ENCODE peak calls at places on chromosomes 12 and 14, in seven cellular contexts. Y is GM13977; D is pulmonary artery endothelial cell; L is dorsolateral prefrontal cortex; E is MM.1S; B is posterior cingulate gyrus; Z is stimulated activated CD4-positive, alpha-beta T cell treated with anti-CD3 and anti-CD28 coated beads, Interleukin-4, amount 100 ng/mL, for 48 hours. S is an unnamed sample.

GRCh38 chr14:92958373-92959188 is 35.6 kb downstream of the CHGA start:
- DNase-seq in Y (no peak), D (no peak), L (peak; percentile 81), E (no peak), B (peak; percentile 85), Z (no peak), S (peak; percentile 81)

GRCh38 chr12:1529862-1530591 is 64.4 kb downstream of the FBXL14 start:
- DNase-seq in Y (peak; percentile 77), D (no peak), L (no peak), E (peak; percentile 67), B (no peak), Z (no peak), S (no peak)

GRCh38 chr12:1768585-1768984 is 51.8 kb upstream of the LRTM2 start:
- DNase-seq in Y (no peak), D (no peak), L (no peak), E (no peak), B (no peak), Z (no peak), S (no peak)

GRCh38 chr12:74337951-74338350 is 199.7 kb upstream of the ATXN7L3B start:
- DNase-seq in Y (no peak), D (peak; percentile 30), L (no peak), E (no peak), B (no peak), Z (no peak), S (no peak)

GRCh38 chr12:11763760-11764520 is 114.5 kb downstream of the ETV6 start:
- DNase-seq in Y (no peak), D (no peak), L (no peak), E (no peak), B (no peak), Z (no peak), S (no peak)

GRCh38 chr12:60148109-60148508 is 552.3 kb downstream of the SLC16A7 start:
- DNase-seq in Y (no peak), D (peak; percentile 49), L (no peak), E (no peak), B (no peak), Z (no peak), S (no peak)

GRCh38 chr14:74583689-74584434 is 28.2 kb downstream of the LTBP2 start:
- DNase-seq in Y (no peak), D (no peak), L (no peak), E (no peak), B (no peak), Z (no peak), S (no peak)

GRCh38 chr12:22307811-22308210 is 26.7 kb downstream of the ST8SIA1 start:
- DNase-seq in Y (no peak), D (no peak), L (no peak), E (no peak), B (no peak), Z (no peak), S (no peak)

GRCh38 chr14:81868172-81868571 is 334.5 kb upstream of the SEL1L start:
- DNase-seq in Y (no peak), D (no peak), L (no peak), E (no peak), B (no peak), Z (no peak), S (no peak)

GRCh38 chr14:75723716-75724115 is 62.7 kb downstream of the TTLL5 start:
- DNase-seq in Y (no peak), D (no peak), L (no peak), E (no peak), B (no peak), Z (no peak), S (no peak)

GRCh38 chr12:50344775-50345174 is 51.6 kb downstream of the FAM186A start:
- DNase-seq in Y (no peak), D (no peak), L (no peak), E (no peak), B (no peak), Z (no peak), S (no peak)

GRCh38 chr12:54417712-54418440 is 1.2 kb downstream of the ITGA5 start:
- DNase-seq in Y (no peak), D (no peak), L (no peak), E (no peak), B (no peak), Z (no peak), S (no peak)

GRCh38 chr12:120015313-120015712 is 26.3 kb downstream of the BICDL1 start:
- DNase-seq in Y (no peak), D (no peak), L (no peak), E (no peak), B (no peak), Z (peak; percentile 49), S (no peak)

GRCh38 chr14:39873793-39874192 is 441.6 kb upstream of the FBXO33 start:
- DNase-seq in Y (no peak), D (no peak), L (no peak), E (no peak), B (no peak), Z (no peak), S (no peak)

GRCh38 chr14:51455041-51455835 is 196.5 kb upstream of the FRMD6 start:
- DNase-seq in Y (no peak), D (no peak), L (no peak), E (no peak), B (no peak), Z (no peak), S (no peak)

GRCh38 chr14:100604709-100605108 is 17.5 kb upstream of the BEGAIN start:
- DNase-seq in Y (no peak), D (no peak), L (no peak), E (no peak), B (no peak), Z (no peak), S (no peak)

GRCh38 chr14:68589447-68590232 is 203.2 kb downstream of the ZFP36L1 start:
- DNase-seq in Y (no peak), D (no peak), L (no peak), E (no peak), B (no peak), Z (no peak), S (no peak)

GRCh38 chr12:57342207-57342691 is 88.6 kb downstream of the R3HDM2 start:
- DNase-seq in Y (no peak), D (no peak), L (peak; percentile 77), E (no peak), B (peak; percentile 12), Z (no peak), S (peak; percentile 63)

GRCh38 chr14:53613404-53614253 is 343.0 kb downstream of the BMP4 start:
- DNase-seq in Y (peak; percentile 72), D (no peak), L (no peak), E (peak; percentile 66), B (no peak), Z (no peak), S (no peak)

GRCh38 chr14:20799444-20799843 is 3.2 kb downstream of the RNASE1 start:
- DNase-seq in Y (no peak), D (no peak), L (no peak), E (no peak), B (no peak), Z (no peak), S (no peak)

GRCh38 chr12:102564026-102564425 is 83.7 kb upstream of the IGF1 start:
- DNase-seq in Y (no peak), D (no peak), L (no peak), E (no peak), B (no peak), Z (no peak), S (no peak)

GRCh38 chr12:51536159-51536558 is 54.9 kb upstream of the SCN8A start:
- DNase-seq in Y (no peak), D (no peak), L (no peak), E (no peak), B (no peak), Z (no peak), S (no peak)

GRCh38 chr12:95634622-95635621 is 83.6 kb upstream of the USP44 start:
- DNase-seq in Y (no peak), D (peak; percentile 99), L (no peak), E (no peak), B (no peak), Z (no peak), S (no peak)

GRCh38 chr14:58082491-58083098 is 69.4 kb downstream of the ARMH4 start:
- DNase-seq in Y (no peak), D (peak; percentile 54), L (no peak), E (no peak), B (no peak), Z (no peak), S (no peak)

GRCh38 chr14:98633380-98633779 is 638.6 kb downstream of the BCL11B start:
- DNase-seq in Y (no peak), D (no peak), L (peak; percentile 82), E (no peak), B (peak; percentile 75), Z (no peak), S (peak; percentile 18)

GRCh38 chr14:36070056-36071043 is 106.2 kb downstream of the PTCSC3 start:
- DNase-seq in Y (peak; percentile 44), D (no peak), L (peak; percentile 75), E (peak; percentile 36), B (peak; percentile 74), Z (peak; percentile 38), S (peak; percentile 27)

GRCh38 chr12:99281277-99281676 is 366.3 kb upstream of the GARIN6 start:
- DNase-seq in Y (no peak), D (no peak), L (no peak), E (no peak), B (no peak), Z (no peak), S (no peak)

S was measured in caudate nucleus.